ENCODE peak calls at places on chromosomes 11 and 22, in five cellular contexts. U is Panc1, B is K562, Z is sigmoid colon, M is HCT116. H is an unnamed sample.

GRCh38 chr22:20146777-20147176 is 4.1 kb downstream of the CCDC188 start:
- DNase-seq in U (no peak), B (peak), Z (no peak), M (no peak), H (no peak)

GRCh38 chr11:29159552-29160465 is 857.0 kb downstream of the KCNA4 start:
- DNase-seq in U (peak), B (peak), Z (no peak), M (peak), H (peak)

GRCh38 chr11:65868076-65868667 is 4.4 kb downstream of the EFEMP2 start:
- DNase-seq in U (no peak), B (no peak), Z (peak), M (no peak), H (peak)

GRCh38 chr11:61472868-61473267 is 35.7 kb upstream of the LRRC10B start:
- DNase-seq in U (no peak), B (no peak), Z (peak), M (no peak), H (no peak)

GRCh38 chr11:115925568-115925904 is 421.3 kb upstream of the CADM1 start:
- DNase-seq in U (no peak), B (no peak), Z (no peak), M (no peak), H (no peak)

GRCh38 chr11:36672815-36673450 is 74.9 kb upstream of the RAG2 start:
- DNase-seq in U (peak), B (peak), Z (no peak), M (peak), H (peak)

GRCh38 chr11:94030059-94030458 is 8.9 kb downstream of the HEPHL1 start:
- DNase-seq in U (no peak), B (no peak), Z (no peak), M (no peak), H (no peak)

GRCh38 chr22:21639359-21639758 is 2.7 kb upstream of the SDF2L1 start:
- DNase-seq in U (no peak), B (no peak), Z (no peak), M (no peak), H (no peak)

GRCh38 chr11:100991541-100991940 is 138.1 kb downstream of the PGR start:
- DNase-seq in U (no peak), B (no peak), Z (no peak), M (no peak), H (no peak)

GRCh38 chr22:44623771-44624510 is 78.1 kb upstream of the PRR5 start:
- DNase-seq in U (no peak), B (peak), Z (no peak), M (no peak), H (peak)

GRCh38 chr22:18021431-18021830 is 2.9 kb downstream of the MICAL3 start:
- DNase-seq in U (no peak), B (no peak), Z (no peak), M (no peak), H (no peak)

GRCh38 chr11:86719781-86720463 is 47.5 kb upstream of the ME3 start:
- DNase-seq in U (no peak), B (no peak), Z (no peak), M (no peak), H (no peak)

GRCh38 chr11:41289408-41289807 is 170.0 kb downstream of the LRRC4C start:
- DNase-seq in U (no peak), B (no peak), Z (no peak), M (no peak), H (peak)

GRCh38 chr11:64248578-64248977 is 1.8 kb upstream of the PPP1R14B start:
- DNase-seq in U (no peak), B (no peak), Z (no peak), M (no peak), H (peak)

GRCh38 chr11:24661313-24661712 is 164.5 kb downstream of the LUZP2 start:
- DNase-seq in U (no peak), B (no peak), Z (no peak), M (no peak), H (no peak)

GRCh38 chr11:2688381-2689231 is 11.2 kb downstream of the KCNQ1OT1 start:
- DNase-seq in U (no peak), B (no peak), Z (peak), M (no peak), H (no peak)

GRCh38 chr11:47332791-47333525 is 19.5 kb downstream of the MYBPC3 start:
- DNase-seq in U (no peak), B (no peak), Z (no peak), M (no peak), H (no peak)

GRCh38 chr22:28032896-28033295 is 113.8 kb upstream of the PITPNB start:
- DNase-seq in U (no peak), B (no peak), Z (no peak), M (no peak), H (no peak)

GRCh38 chr11:20161923-20162322 is 1.6 kb upstream of the DBX1 start:
- DNase-seq in U (no peak), B (no peak), Z (no peak), M (no peak), H (peak)

GRCh38 chr11:2466869-2467694 is 22.3 kb downstream of the KCNQ1 start:
- DNase-seq in U (no peak), B (no peak), Z (peak), M (no peak), H (no peak)

GRCh38 chr22:28841111-28841510 is 40.7 kb upstream of the XBP1 start:
- DNase-seq in U (no peak), B (no peak), Z (no peak), M (no peak), H (no peak)

GRCh38 chr22:21876486-21877176 is 9.2 kb upstream of the MAPK1 start:
- DNase-seq in U (no peak), B (peak), Z (no peak), M (no peak), H (no peak)

GRCh38 chr11:65551572-65552398 is 6.4 kb downstream of the LTBP3 start:
- DNase-seq in U (no peak), B (no peak), Z (no peak), M (peak), H (peak)

GRCh38 chr11:101129203-101129943 is at the start of gene PGR:
- DNase-seq in U (no peak), B (peak), Z (no peak), M (no peak), H (peak)

GRCh38 chr11:66784575-66784974 is 55.6 kb upstream of the SPTBN2 start:
- DNase-seq in U (no peak), B (no peak), Z (no peak), M (no peak), H (no peak)

DNA sequence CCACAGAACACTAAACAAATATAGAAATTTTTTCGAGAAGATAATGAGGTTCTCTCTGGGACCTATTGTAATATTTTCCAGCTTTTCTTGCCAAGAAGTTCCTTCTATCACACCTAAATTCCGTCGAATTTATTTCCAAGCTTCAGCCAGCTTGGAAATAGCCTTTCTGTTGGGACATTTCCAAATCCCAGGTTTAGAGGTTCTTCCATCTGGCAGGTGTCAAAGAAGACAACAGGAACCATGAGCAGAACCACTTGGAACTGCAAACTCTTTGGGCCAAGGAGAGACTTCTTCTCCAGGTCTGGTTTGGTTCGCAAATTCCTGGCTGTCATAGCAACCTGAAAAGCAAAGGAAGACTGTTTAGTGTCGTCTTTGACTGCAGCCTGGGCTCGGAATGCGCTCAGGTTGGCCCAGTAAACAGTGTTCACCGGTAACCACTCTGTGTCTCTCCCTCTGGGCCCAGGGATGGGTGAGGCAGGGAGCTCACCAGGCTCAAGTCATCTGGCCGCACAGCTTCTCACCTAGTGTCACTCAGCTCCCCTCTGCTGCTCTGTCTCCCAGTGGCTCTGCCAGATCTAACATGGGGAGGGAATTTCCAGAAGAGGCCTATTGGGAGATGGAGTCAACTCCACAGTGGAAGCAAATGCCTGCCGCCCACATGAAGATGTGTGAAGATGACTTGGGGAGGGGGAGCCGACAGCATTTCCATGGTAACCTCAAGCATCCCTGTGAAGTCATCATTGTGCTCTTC is 11.8 kb upstream of the CLMP start:
- DNase-seq in U (no peak), B (no peak), Z (peak), M (no peak), H (peak)
- TF ChIP-seq POLR2AphosphoS5 in U (no peak), B (no peak), Z (peak), M (no peak), H (no peak)

GRCh38 chr11:11969380-11970215 is 38.8 kb downstream of the DKK3 start:
- DNase-seq in U (no peak), B (no peak), Z (peak), M (no peak), H (no peak)
- H3K27ac ChIP-seq in U (no peak), B (no peak), Z (peak), M (no peak), H (no peak)

GRCh38 chr11:17266781-17267180 is 9.8 kb upstream of the NUCB2 start:
- DNase-seq in U (no peak), B (no peak), Z (no peak), M (no peak), H (no peak)

GRCh38 chr11:17263803-17264202 is 12.7 kb upstream of the NUCB2 start:
- DNase-seq in U (no peak), B (no peak), Z (no peak), M (no peak), H (no peak)

GRCh38 chr11:17272823-17273222 is 3.7 kb upstream of the NUCB2 start:
- DNase-seq in U (no peak), B (no peak), Z (no peak), M (no peak), H (no peak)

GRCh38 chr11:17267576-17267975 is 9.0 kb upstream of the NUCB2 start:
- DNase-seq in U (peak), B (no peak), Z (no peak), M (peak), H (peak)
- TF ChIP-seq POLR2AphosphoS5 in U (no peak), B (no peak), Z (no peak), M (peak), H (no peak)

GRCh38 chr22:32123657-32124056 is 35.4 kb downstream of the C22orf42 start:
- DNase-seq in U (no peak), B (no peak), Z (no peak), M (no peak), H (peak)

GRCh38 chr22:32122899-32123298 is 36.2 kb downstream of the C22orf42 start:
- DNase-seq in U (no peak), B (no peak), Z (no peak), M (no peak), H (no peak)

GRCh38 chr22:32120603-32121002 is 38.5 kb downstream of the C22orf42 start:
- DNase-seq in U (no peak), B (no peak), Z (no peak), M (no peak), H (no peak)

DNA sequence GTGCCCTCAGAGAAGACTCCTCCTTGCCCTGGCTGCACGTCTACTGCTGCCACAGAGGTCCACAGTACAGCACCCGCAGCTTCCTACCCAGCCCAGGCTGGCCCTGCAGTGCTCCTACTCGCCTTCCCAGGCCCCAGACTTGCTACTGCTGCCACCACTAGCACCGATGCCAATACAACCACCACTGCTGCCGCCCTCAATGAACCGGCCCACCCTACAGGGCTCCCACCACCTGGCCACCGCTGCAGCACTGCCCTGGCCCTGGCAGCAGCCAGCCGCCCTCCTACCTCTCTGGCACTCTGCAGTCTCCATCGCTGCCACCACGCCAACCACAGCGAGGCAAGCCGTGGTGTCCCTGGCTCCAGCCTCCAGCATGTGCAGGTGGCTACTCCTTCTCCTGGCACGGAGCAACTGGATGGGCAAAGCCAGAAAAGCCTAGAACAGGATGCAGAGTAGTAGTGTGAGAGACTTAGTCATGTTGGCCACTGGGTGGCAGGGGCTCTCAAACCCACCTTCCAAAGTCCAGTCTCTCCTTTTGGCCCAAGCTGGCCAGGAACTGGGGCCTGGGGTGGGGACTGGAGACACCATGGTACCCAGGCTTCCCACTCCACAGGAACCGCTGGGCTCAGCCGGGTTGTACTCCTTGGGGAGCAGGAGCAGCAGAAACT is 39.4 kb downstream of the C22orf42 start:
- DNase-seq in U (no peak), B (no peak), Z (no peak), M (no peak), H (peak)
- H3K27ac ChIP-seq in U (no peak), B (no peak), Z (no peak), M (no peak), H (no peak)

GRCh38 chr11:128519353-128519752 is 68.0 kb downstream of the ETS1 start:
- DNase-seq in U (no peak), B (no peak), Z (no peak), M (no peak), H (no peak)
- TF ChIP-seq POLR2AphosphoS5 in U (no peak), B (no peak), Z (no peak), M (no peak), H (no peak)

H was measured in GM23338.